ENCODE peak calls at places on chromosomes 1 and 21, in ten cellular contexts. One of them, this sample, is unnamed.

GRCh38 chr1:25011270-25011669 is 81.2 kb upstream of the RUNX3 start:
- DNase-seq in naive thymus-derived CD8-positive, alpha-beta T cell: no peak
- DNase-seq in HFF-Myc: no peak
- DNase-seq in epithelial cell of esophagus: no peak
- DNase-seq in stimulated activated CD8-positive, alpha-beta memory T cell treated with anti-CD3 and anti-CD28 coated beads, Interleukin-4, amount 100 ng/mL, for 1 hour: no peak
- DNase-seq in SK-MEL-5: no peak
- DNase-seq in stimulated activated naive B cell treated with anti-CD40 and anti-IgM and Interleukin-4, amounts not matched to agents 10 μg/mL and 1 μg/mL and 100 μg/mL, for 72 hours: no peak
- DNase-seq in upper lobe of right lung: no peak
- DNase-seq in astrocyte of the spinal cord: no peak
- DNase-seq in T-helper 17 cell: no peak
- DNase-seq in this sample: no peak

GRCh38 chr1:94819945-94820746 is at the start of gene SLC44A3:
- DNase-seq in epithelial cell of esophagus: peak; percentile 54
- DNase-seq in T-helper 17 cell: no peak
- DNase-seq in HFF-Myc: no peak
- DNase-seq in naive thymus-derived CD8-positive, alpha-beta T cell: no peak
- DNase-seq in SK-MEL-5: peak; percentile 52
- DNase-seq in stimulated activated naive B cell treated with anti-CD40 and anti-IgM and Interleukin-4, amounts not matched to agents 10 μg/mL and 1 μg/mL and 100 μg/mL, for 72 hours: no peak
- DNase-seq in upper lobe of right lung: peak; percentile 85
- DNase-seq in stimulated activated CD8-positive, alpha-beta memory T cell treated with anti-CD3 and anti-CD28 coated beads, Interleukin-4, amount 100 ng/mL, for 1 hour: no peak
- DNase-seq in astrocyte of the spinal cord: peak; percentile 45
- DNase-seq in this sample: peak; percentile 54

GRCh38 chr1:40662864-40663263 is 2.6 kb downstream of the RIMS3 start:
- DNase-seq in epithelial cell of esophagus: peak; percentile 57
- DNase-seq in HFF-Myc: no peak
- DNase-seq in T-helper 17 cell: no peak
- DNase-seq in naive thymus-derived CD8-positive, alpha-beta T cell: no peak
- DNase-seq in SK-MEL-5: no peak
- DNase-seq in astrocyte of the spinal cord: peak; percentile 9
- DNase-seq in stimulated activated CD8-positive, alpha-beta memory T cell treated with anti-CD3 and anti-CD28 coated beads, Interleukin-4, amount 100 ng/mL, for 1 hour: no peak
- DNase-seq in stimulated activated naive B cell treated with anti-CD40 and anti-IgM and Interleukin-4, amounts not matched to agents 10 μg/mL and 1 μg/mL and 100 μg/mL, for 72 hours: no peak
- DNase-seq in upper lobe of right lung: no peak
- DNase-seq in this sample: no peak

GRCh38 chr1:12386130-12386529 is 156.3 kb downstream of the VPS13D start:
- DNase-seq in astrocyte of the spinal cord: no peak
- DNase-seq in stimulated activated CD8-positive, alpha-beta memory T cell treated with anti-CD3 and anti-CD28 coated beads, Interleukin-4, amount 100 ng/mL, for 1 hour: no peak
- DNase-seq in stimulated activated naive B cell treated with anti-CD40 and anti-IgM and Interleukin-4, amounts not matched to agents 10 μg/mL and 1 μg/mL and 100 μg/mL, for 72 hours: no peak
- DNase-seq in SK-MEL-5: no peak
- DNase-seq in T-helper 17 cell: no peak
- DNase-seq in upper lobe of right lung: no peak
- DNase-seq in epithelial cell of esophagus: peak; percentile 94
- DNase-seq in HFF-Myc: no peak
- DNase-seq in naive thymus-derived CD8-positive, alpha-beta T cell: peak; percentile 12
- DNase-seq in this sample: no peak

GRCh38 chr1:63155437-63155836 is 166.9 kb upstream of the FOXD3 start:
- DNase-seq in SK-MEL-5: no peak
- DNase-seq in T-helper 17 cell: no peak
- DNase-seq in HFF-Myc: no peak
- DNase-seq in epithelial cell of esophagus: peak; percentile 8
- DNase-seq in stimulated activated CD8-positive, alpha-beta memory T cell treated with anti-CD3 and anti-CD28 coated beads, Interleukin-4, amount 100 ng/mL, for 1 hour: no peak
- DNase-seq in upper lobe of right lung: no peak
- DNase-seq in stimulated activated naive B cell treated with anti-CD40 and anti-IgM and Interleukin-4, amounts not matched to agents 10 μg/mL and 1 μg/mL and 100 μg/mL, for 72 hours: no peak
- DNase-seq in astrocyte of the spinal cord: no peak
- DNase-seq in naive thymus-derived CD8-positive, alpha-beta T cell: no peak
- DNase-seq in this sample: no peak

GRCh38 chr21:37079211-37079824 is 6.3 kb downstream of the TTC3 start:
- DNase-seq in upper lobe of right lung: no peak
- DNase-seq in T-helper 17 cell: no peak
- DNase-seq in naive thymus-derived CD8-positive, alpha-beta T cell: no peak
- DNase-seq in epithelial cell of esophagus: peak; percentile 37
- DNase-seq in astrocyte of the spinal cord: no peak
- DNase-seq in HFF-Myc: no peak
- DNase-seq in stimulated activated CD8-positive, alpha-beta memory T cell treated with anti-CD3 and anti-CD28 coated beads, Interleukin-4, amount 100 ng/mL, for 1 hour: no peak
- DNase-seq in SK-MEL-5: peak; percentile 21
- DNase-seq in stimulated activated naive B cell treated with anti-CD40 and anti-IgM and Interleukin-4, amounts not matched to agents 10 μg/mL and 1 μg/mL and 100 μg/mL, for 72 hours: no peak
- DNase-seq in this sample: no peak

GRCh38 chr1:154407021-154407865 is 2.1 kb downstream of the IL6R start:
- DNase-seq in T-helper 17 cell: no peak
- DNase-seq in naive thymus-derived CD8-positive, alpha-beta T cell: no peak
- DNase-seq in HFF-Myc: no peak
- DNase-seq in astrocyte of the spinal cord: no peak
- DNase-seq in stimulated activated CD8-positive, alpha-beta memory T cell treated with anti-CD3 and anti-CD28 coated beads, Interleukin-4, amount 100 ng/mL, for 1 hour: no peak
- DNase-seq in SK-MEL-5: no peak
- DNase-seq in stimulated activated naive B cell treated with anti-CD40 and anti-IgM and Interleukin-4, amounts not matched to agents 10 μg/mL and 1 μg/mL and 100 μg/mL, for 72 hours: peak; percentile 73
- DNase-seq in epithelial cell of esophagus: peak; percentile 87
- DNase-seq in upper lobe of right lung: peak; percentile 87
- DNase-seq in this sample: no peak

GRCh38 chr21:37337831-37338230 is 28.7 kb upstream of the DYRK1A start:
- DNase-seq in naive thymus-derived CD8-positive, alpha-beta T cell: no peak
- DNase-seq in HFF-Myc: no peak
- DNase-seq in stimulated activated naive B cell treated with anti-CD40 and anti-IgM and Interleukin-4, amounts not matched to agents 10 μg/mL and 1 μg/mL and 100 μg/mL, for 72 hours: no peak
- DNase-seq in astrocyte of the spinal cord: no peak
- DNase-seq in T-helper 17 cell: no peak
- DNase-seq in stimulated activated CD8-positive, alpha-beta memory T cell treated with anti-CD3 and anti-CD28 coated beads, Interleukin-4, amount 100 ng/mL, for 1 hour: no peak
- DNase-seq in SK-MEL-5: no peak
- DNase-seq in epithelial cell of esophagus: no peak
- DNase-seq in upper lobe of right lung: no peak
- DNase-seq in this sample: no peak

GRCh38 chr1:33140153-33141149 is 41.4 kb downstream of the TRIM62 start:
- DNase-seq in stimulated activated CD8-positive, alpha-beta memory T cell treated with anti-CD3 and anti-CD28 coated beads, Interleukin-4, amount 100 ng/mL, for 1 hour: no peak
- DNase-seq in naive thymus-derived CD8-positive, alpha-beta T cell: no peak
- DNase-seq in stimulated activated naive B cell treated with anti-CD40 and anti-IgM and Interleukin-4, amounts not matched to agents 10 μg/mL and 1 μg/mL and 100 μg/mL, for 72 hours: no peak
- DNase-seq in T-helper 17 cell: no peak
- DNase-seq in epithelial cell of esophagus: peak; percentile 52
- DNase-seq in astrocyte of the spinal cord: no peak
- DNase-seq in HFF-Myc: no peak
- DNase-seq in upper lobe of right lung: no peak
- DNase-seq in SK-MEL-5: peak; percentile 57
- DNase-seq in this sample: no peak

GRCh38 chr1:67652800-67653199 is 32.2 kb upstream of the GADD45A start:
- DNase-seq in astrocyte of the spinal cord: peak; percentile 74
- DNase-seq in HFF-Myc: no peak
- DNase-seq in naive thymus-derived CD8-positive, alpha-beta T cell: no peak
- DNase-seq in stimulated activated CD8-positive, alpha-beta memory T cell treated with anti-CD3 and anti-CD28 coated beads, Interleukin-4, amount 100 ng/mL, for 1 hour: no peak
- DNase-seq in stimulated activated naive B cell treated with anti-CD40 and anti-IgM and Interleukin-4, amounts not matched to agents 10 μg/mL and 1 μg/mL and 100 μg/mL, for 72 hours: no peak
- DNase-seq in epithelial cell of esophagus: peak; percentile 87
- DNase-seq in SK-MEL-5: peak; percentile 46
- DNase-seq in upper lobe of right lung: no peak
- DNase-seq in T-helper 17 cell: no peak
- DNase-seq in this sample: no peak

GRCh38 chr1:83857108-83857507 is 141.8 kb downstream of the TTLL7 start:
- DNase-seq in stimulated activated CD8-positive, alpha-beta memory T cell treated with anti-CD3 and anti-CD28 coated beads, Interleukin-4, amount 100 ng/mL, for 1 hour: no peak
- DNase-seq in HFF-Myc: peak; percentile 26
- DNase-seq in stimulated activated naive B cell treated with anti-CD40 and anti-IgM and Interleukin-4, amounts not matched to agents 10 μg/mL and 1 μg/mL and 100 μg/mL, for 72 hours: no peak
- DNase-seq in upper lobe of right lung: no peak
- DNase-seq in SK-MEL-5: peak; percentile 43
- DNase-seq in astrocyte of the spinal cord: peak; percentile 31
- DNase-seq in naive thymus-derived CD8-positive, alpha-beta T cell: no peak
- DNase-seq in epithelial cell of esophagus: peak; percentile 20
- DNase-seq in T-helper 17 cell: no peak
- DNase-seq in this sample: no peak

GRCh38 chr1:2457444-2457843 is 18.6 kb upstream of the PLCH2 start:
- DNase-seq in naive thymus-derived CD8-positive, alpha-beta T cell: no peak
- DNase-seq in astrocyte of the spinal cord: no peak
- DNase-seq in upper lobe of right lung: no peak
- DNase-seq in SK-MEL-5: no peak
- DNase-seq in stimulated activated CD8-positive, alpha-beta memory T cell treated with anti-CD3 and anti-CD28 coated beads, Interleukin-4, amount 100 ng/mL, for 1 hour: no peak
- DNase-seq in HFF-Myc: no peak
- DNase-seq in epithelial cell of esophagus: no peak
- DNase-seq in T-helper 17 cell: no peak
- DNase-seq in stimulated activated naive B cell treated with anti-CD40 and anti-IgM and Interleukin-4, amounts not matched to agents 10 μg/mL and 1 μg/mL and 100 μg/mL, for 72 hours: no peak
- DNase-seq in this sample: no peak

GRCh38 chr1:36339215-36339614 is 15.8 kb upstream of the EVA1B start:
- DNase-seq in upper lobe of right lung: no peak
- DNase-seq in stimulated activated CD8-positive, alpha-beta memory T cell treated with anti-CD3 and anti-CD28 coated beads, Interleukin-4, amount 100 ng/mL, for 1 hour: no peak
- DNase-seq in SK-MEL-5: no peak
- DNase-seq in naive thymus-derived CD8-positive, alpha-beta T cell: no peak
- DNase-seq in stimulated activated naive B cell treated with anti-CD40 and anti-IgM and Interleukin-4, amounts not matched to agents 10 μg/mL and 1 μg/mL and 100 μg/mL, for 72 hours: no peak
- DNase-seq in HFF-Myc: no peak
- DNase-seq in T-helper 17 cell: no peak
- DNase-seq in epithelial cell of esophagus: no peak
- DNase-seq in astrocyte of the spinal cord: no peak
- DNase-seq in this sample: no peak

GRCh38 chr21:35169574-35169973 is 120.5 kb upstream of the RUNX1 start:
- DNase-seq in stimulated activated CD8-positive, alpha-beta memory T cell treated with anti-CD3 and anti-CD28 coated beads, Interleukin-4, amount 100 ng/mL, for 1 hour: no peak
- DNase-seq in stimulated activated naive B cell treated with anti-CD40 and anti-IgM and Interleukin-4, amounts not matched to agents 10 μg/mL and 1 μg/mL and 100 μg/mL, for 72 hours: no peak
- DNase-seq in epithelial cell of esophagus: no peak
- DNase-seq in astrocyte of the spinal cord: no peak
- DNase-seq in T-helper 17 cell: no peak
- DNase-seq in upper lobe of right lung: no peak
- DNase-seq in HFF-Myc: no peak
- DNase-seq in naive thymus-derived CD8-positive, alpha-beta T cell: no peak
- DNase-seq in SK-MEL-5: no peak
- DNase-seq in this sample: no peak

GRCh38 chr1:85317580-85317979 is 41.1 kb upstream of the BCL10 start:
- DNase-seq in stimulated activated naive B cell treated with anti-CD40 and anti-IgM and Interleukin-4, amounts not matched to agents 10 μg/mL and 1 μg/mL and 100 μg/mL, for 72 hours: no peak
- DNase-seq in astrocyte of the spinal cord: no peak
- DNase-seq in SK-MEL-5: no peak
- DNase-seq in naive thymus-derived CD8-positive, alpha-beta T cell: no peak
- DNase-seq in upper lobe of right lung: no peak
- DNase-seq in stimulated activated CD8-positive, alpha-beta memory T cell treated with anti-CD3 and anti-CD28 coated beads, Interleukin-4, amount 100 ng/mL, for 1 hour: no peak
- DNase-seq in T-helper 17 cell: no peak
- DNase-seq in HFF-Myc: no peak
- DNase-seq in epithelial cell of esophagus: no peak
- DNase-seq in this sample: no peak

GRCh38 chr1:202076050-202076511 is 46.6 kb upstream of the GPR37L1 start:
- DNase-seq in SK-MEL-5: no peak
- DNase-seq in epithelial cell of esophagus: no peak
- DNase-seq in astrocyte of the spinal cord: no peak
- DNase-seq in HFF-Myc: no peak
- DNase-seq in T-helper 17 cell: no peak
- DNase-seq in stimulated activated CD8-positive, alpha-beta memory T cell treated with anti-CD3 and anti-CD28 coated beads, Interleukin-4, amount 100 ng/mL, for 1 hour: no peak
- DNase-seq in naive thymus-derived CD8-positive, alpha-beta T cell: no peak
- DNase-seq in upper lobe of right lung: no peak
- DNase-seq in stimulated activated naive B cell treated with anti-CD40 and anti-IgM and Interleukin-4, amounts not matched to agents 10 μg/mL and 1 μg/mL and 100 μg/mL, for 72 hours: no peak
- DNase-seq in this sample: no peak

GRCh38 chr1:14625587-14626447 is 27.3 kb downstream of the KAZN start:
- DNase-seq in naive thymus-derived CD8-positive, alpha-beta T cell: no peak
- DNase-seq in upper lobe of right lung: no peak
- DNase-seq in epithelial cell of esophagus: no peak
- DNase-seq in SK-MEL-5: no peak
- DNase-seq in T-helper 17 cell: no peak
- DNase-seq in stimulated activated naive B cell treated with anti-CD40 and anti-IgM and Interleukin-4, amounts not matched to agents 10 μg/mL and 1 μg/mL and 100 μg/mL, for 72 hours: no peak
- DNase-seq in stimulated activated CD8-positive, alpha-beta memory T cell treated with anti-CD3 and anti-CD28 coated beads, Interleukin-4, amount 100 ng/mL, for 1 hour: no peak
- DNase-seq in astrocyte of the spinal cord: no peak
- DNase-seq in HFF-Myc: no peak
- DNase-seq in this sample: no peak

GRCh38 chr1:210418863-210419641 is 90.3 kb downstream of the HHAT start:
- DNase-seq in HFF-Myc: no peak
- DNase-seq in upper lobe of right lung: no peak
- DNase-seq in SK-MEL-5: no peak
- DNase-seq in T-helper 17 cell: no peak
- DNase-seq in epithelial cell of esophagus: no peak
- DNase-seq in stimulated activated naive B cell treated with anti-CD40 and anti-IgM and Interleukin-4, amounts not matched to agents 10 μg/mL and 1 μg/mL and 100 μg/mL, for 72 hours: no peak
- DNase-seq in astrocyte of the spinal cord: no peak
- DNase-seq in naive thymus-derived CD8-positive, alpha-beta T cell: no peak
- DNase-seq in stimulated activated CD8-positive, alpha-beta memory T cell treated with anti-CD3 and anti-CD28 coated beads, Interleukin-4, amount 100 ng/mL, for 1 hour: no peak
- DNase-seq in this sample: no peak

GRCh38 chr1:113947388-113948107 is 18.4 kb downstream of the HIPK1 start:
- DNase-seq in HFF-Myc: no peak
- DNase-seq in upper lobe of right lung: no peak
- DNase-seq in astrocyte of the spinal cord: peak; percentile 9
- DNase-seq in stimulated activated CD8-positive, alpha-beta memory T cell treated with anti-CD3 and anti-CD28 coated beads, Interleukin-4, amount 100 ng/mL, for 1 hour: no peak
- DNase-seq in epithelial cell of esophagus: no peak
- DNase-seq in T-helper 17 cell: no peak
- DNase-seq in stimulated activated naive B cell treated with anti-CD40 and anti-IgM and Interleukin-4, amounts not matched to agents 10 μg/mL and 1 μg/mL and 100 μg/mL, for 72 hours: no peak
- DNase-seq in naive thymus-derived CD8-positive, alpha-beta T cell: no peak
- DNase-seq in SK-MEL-5: no peak
- DNase-seq in this sample: no peak

GRCh38 chr1:149942207-149942606 is 5.5 kb upstream of the MTMR11 start:
- DNase-seq in stimulated activated CD8-positive, alpha-beta memory T cell treated with anti-CD3 and anti-CD28 coated beads, Interleukin-4, amount 100 ng/mL, for 1 hour: no peak
- DNase-seq in stimulated activated naive B cell treated with anti-CD40 and anti-IgM and Interleukin-4, amounts not matched to agents 10 μg/mL and 1 μg/mL and 100 μg/mL, for 72 hours: no peak
- DNase-seq in astrocyte of the spinal cord: peak; percentile 34
- DNase-seq in upper lobe of right lung: no peak
- DNase-seq in T-helper 17 cell: no peak
- DNase-seq in naive thymus-derived CD8-positive, alpha-beta T cell: no peak
- DNase-seq in HFF-Myc: no peak
- DNase-seq in SK-MEL-5: peak; percentile 89
- DNase-seq in epithelial cell of esophagus: peak; percentile 61
- DNase-seq in this sample: no peak

GRCh38 chr1:33436557-33437296 is 5.8 kb upstream of the PHC2 start:
- DNase-seq in stimulated activated CD8-positive, alpha-beta memory T cell treated with anti-CD3 and anti-CD28 coated beads, Interleukin-4, amount 100 ng/mL, for 1 hour: no peak
- DNase-seq in naive thymus-derived CD8-positive, alpha-beta T cell: no peak
- DNase-seq in astrocyte of the spinal cord: no peak
- DNase-seq in HFF-Myc: no peak
- DNase-seq in upper lobe of right lung: no peak
- DNase-seq in stimulated activated naive B cell treated with anti-CD40 and anti-IgM and Interleukin-4, amounts not matched to agents 10 μg/mL and 1 μg/mL and 100 μg/mL, for 72 hours: no peak
- DNase-seq in epithelial cell of esophagus: no peak
- DNase-seq in SK-MEL-5: no peak
- DNase-seq in T-helper 17 cell: no peak
- DNase-seq in this sample: no peak

GRCh38 chr1:31790641-31791091 is 25.2 kb downstream of the SPOCD1 start:
- DNase-seq in HFF-Myc: no peak
- DNase-seq in epithelial cell of esophagus: no peak
- DNase-seq in upper lobe of right lung: peak; percentile 63
- DNase-seq in naive thymus-derived CD8-positive, alpha-beta T cell: no peak
- DNase-seq in astrocyte of the spinal cord: no peak
- DNase-seq in SK-MEL-5: no peak
- DNase-seq in T-helper 17 cell: no peak
- DNase-seq in stimulated activated CD8-positive, alpha-beta memory T cell treated with anti-CD3 and anti-CD28 coated beads, Interleukin-4, amount 100 ng/mL, for 1 hour: no peak
- DNase-seq in stimulated activated naive B cell treated with anti-CD40 and anti-IgM and Interleukin-4, amounts not matched to agents 10 μg/mL and 1 μg/mL and 100 μg/mL, for 72 hours: no peak
- DNase-seq in this sample: no peak

GRCh38 chr1:115337633-115338456 is at the start of gene NGF:
- DNase-seq in stimulated activated naive B cell treated with anti-CD40 and anti-IgM and Interleukin-4, amounts not matched to agents 10 μg/mL and 1 μg/mL and 100 μg/mL, for 72 hours: no peak
- DNase-seq in epithelial cell of esophagus: peak; percentile 76
- DNase-seq in T-helper 17 cell: no peak
- DNase-seq in naive thymus-derived CD8-positive, alpha-beta T cell: no peak
- DNase-seq in astrocyte of the spinal cord: peak; percentile 62
- DNase-seq in SK-MEL-5: no peak
- DNase-seq in upper lobe of right lung: peak; percentile 68
- DNase-seq in stimulated activated CD8-positive, alpha-beta memory T cell treated with anti-CD3 and anti-CD28 coated beads, Interleukin-4, amount 100 ng/mL, for 1 hour: no peak
- DNase-seq in HFF-Myc: no peak
- DNase-seq in this sample: no peak

GRCh38 chr1:70633004-70633403 is 221.9 kb downstream of the CTH start:
- DNase-seq in stimulated activated naive B cell treated with anti-CD40 and anti-IgM and Interleukin-4, amounts not matched to agents 10 μg/mL and 1 μg/mL and 100 μg/mL, for 72 hours: no peak
- DNase-seq in epithelial cell of esophagus: no peak
- DNase-seq in T-helper 17 cell: no peak
- DNase-seq in astrocyte of the spinal cord: no peak
- DNase-seq in naive thymus-derived CD8-positive, alpha-beta T cell: no peak
- DNase-seq in stimulated activated CD8-positive, alpha-beta memory T cell treated with anti-CD3 and anti-CD28 coated beads, Interleukin-4, amount 100 ng/mL, for 1 hour: no peak
- DNase-seq in SK-MEL-5: no peak
- DNase-seq in HFF-Myc: no peak
- DNase-seq in upper lobe of right lung: no peak
- DNase-seq in this sample: no peak

GRCh38 chr1:234686035-234686434 is 76.1 kb upstream of the IRF2BP2 start:
- DNase-seq in naive thymus-derived CD8-positive, alpha-beta T cell: no peak
- DNase-seq in SK-MEL-5: no peak
- DNase-seq in stimulated activated naive B cell treated with anti-CD40 and anti-IgM and Interleukin-4, amounts not matched to agents 10 μg/mL and 1 μg/mL and 100 μg/mL, for 72 hours: no peak
- DNase-seq in epithelial cell of esophagus: no peak
- DNase-seq in stimulated activated CD8-positive, alpha-beta memory T cell treated with anti-CD3 and anti-CD28 coated beads, Interleukin-4, amount 100 ng/mL, for 1 hour: no peak
- DNase-seq in astrocyte of the spinal cord: no peak
- DNase-seq in HFF-Myc: no peak
- DNase-seq in upper lobe of right lung: no peak
- DNase-seq in T-helper 17 cell: no peak
- DNase-seq in this sample: no peak

GRCh38 chr1:94865369-94865768 is 45.2 kb downstream of the SLC44A3 start:
- DNase-seq in epithelial cell of esophagus: no peak
- DNase-seq in naive thymus-derived CD8-positive, alpha-beta T cell: no peak
- DNase-seq in stimulated activated naive B cell treated with anti-CD40 and anti-IgM and Interleukin-4, amounts not matched to agents 10 μg/mL and 1 μg/mL and 100 μg/mL, for 72 hours: no peak
- DNase-seq in HFF-Myc: no peak
- DNase-seq in T-helper 17 cell: no peak
- DNase-seq in SK-MEL-5: peak; percentile 64
- DNase-seq in stimulated activated CD8-positive, alpha-beta memory T cell treated with anti-CD3 and anti-CD28 coated beads, Interleukin-4, amount 100 ng/mL, for 1 hour: no peak
- DNase-seq in astrocyte of the spinal cord: peak; percentile 77
- DNase-seq in upper lobe of right lung: no peak
- DNase-seq in this sample: no peak

GRCh38 chr21:46124083-46124925 is 26.4 kb downstream of the COL6A2 start:
- DNase-seq in HFF-Myc: no peak
- DNase-seq in naive thymus-derived CD8-positive, alpha-beta T cell: no peak
- DNase-seq in T-helper 17 cell: peak; percentile 6
- DNase-seq in stimulated activated CD8-positive, alpha-beta memory T cell treated with anti-CD3 and anti-CD28 coated beads, Interleukin-4, amount 100 ng/mL, for 1 hour: no peak
- DNase-seq in SK-MEL-5: no peak
- DNase-seq in stimulated activated naive B cell treated with anti-CD40 and anti-IgM and Interleukin-4, amounts not matched to agents 10 μg/mL and 1 μg/mL and 100 μg/mL, for 72 hours: no peak
- DNase-seq in astrocyte of the spinal cord: no peak
- DNase-seq in epithelial cell of esophagus: no peak
- DNase-seq in upper lobe of right lung: peak; percentile 57
- DNase-seq in this sample: no peak

GRCh38 chr1:119815361-119815760 is 4.1 kb upstream of the REG4 start:
- DNase-seq in upper lobe of right lung: no peak
- DNase-seq in naive thymus-derived CD8-positive, alpha-beta T cell: no peak
- DNase-seq in HFF-Myc: no peak
- DNase-seq in SK-MEL-5: peak; percentile 22
- DNase-seq in epithelial cell of esophagus: peak; percentile 32
- DNase-seq in stimulated activated naive B cell treated with anti-CD40 and anti-IgM and Interleukin-4, amounts not matched to agents 10 μg/mL and 1 μg/mL and 100 μg/mL, for 72 hours: no peak
- DNase-seq in T-helper 17 cell: no peak
- DNase-seq in stimulated activated CD8-positive, alpha-beta memory T cell treated with anti-CD3 and anti-CD28 coated beads, Interleukin-4, amount 100 ng/mL, for 1 hour: no peak
- DNase-seq in astrocyte of the spinal cord: peak; percentile 59
- DNase-seq in this sample: no peak